ENCODE peak calls at places on chromosomes 3 and 15, in eight cellular contexts. One of them, this sample, is unnamed.

GRCh38 chr3:148146947-148147346 is 550.8 kb upstream of the AGTR1 start:
- DNase-seq in GM20000: no peak
- DNase-seq in HFFc6: no peak
- DNase-seq in AG10803: peak
- DNase-seq in endothelial cell: no peak
- DNase-seq in nephron progenitor cell: no peak
- DNase-seq in ovary: no peak
- DNase-seq in thoracic aorta: no peak
- DNase-seq in this sample: no peak

GRCh38 chr15:88860212-88860611 is 35.1 kb downstream of the HAPLN3 start:
- DNase-seq in thoracic aorta: no peak
- DNase-seq in ovary: no peak
- DNase-seq in HFFc6: no peak
- DNase-seq in nephron progenitor cell: no peak
- DNase-seq in endothelial cell: no peak
- DNase-seq in AG10803: no peak
- DNase-seq in GM20000: no peak
- DNase-seq in this sample: no peak

GRCh38 chr15:70495988-70496387 is 267.4 kb downstream of the UACA start:
- DNase-seq in HFFc6: no peak
- DNase-seq in endothelial cell: no peak
- DNase-seq in ovary: no peak
- DNase-seq in nephron progenitor cell: no peak
- DNase-seq in GM20000: no peak
- DNase-seq in AG10803: no peak
- DNase-seq in thoracic aorta: no peak
- DNase-seq in this sample: no peak

GRCh38 chr3:138031536-138031935 is 21.6 kb downstream of the CLDN18 start:
- DNase-seq in endothelial cell: no peak
- DNase-seq in HFFc6: no peak
- DNase-seq in GM20000: no peak
- DNase-seq in ovary: no peak
- DNase-seq in nephron progenitor cell: no peak
- DNase-seq in thoracic aorta: no peak
- DNase-seq in AG10803: no peak
- DNase-seq in this sample: no peak

GRCh38 chr15:37078000-37078399 is 22.3 kb downstream of the MEIS2 start:
- DNase-seq in endothelial cell: no peak
- DNase-seq in ovary: no peak
- DNase-seq in HFFc6: no peak
- DNase-seq in nephron progenitor cell: no peak
- DNase-seq in GM20000: no peak
- DNase-seq in AG10803: no peak
- DNase-seq in thoracic aorta: no peak
- DNase-seq in this sample: no peak

GRCh38 chr15:90716317-90716975 is 700 bp upstream of the BLM start:
- DNase-seq in AG10803: peak
- DNase-seq in HFFc6: peak
- DNase-seq in thoracic aorta: no peak
- DNase-seq in nephron progenitor cell: no peak
- DNase-seq in endothelial cell: no peak
- DNase-seq in GM20000: no peak
- DNase-seq in ovary: no peak
- DNase-seq in this sample: no peak

GRCh38 chr15:67091073-67091965 is 25.9 kb downstream of the SMAD3 start:
- DNase-seq in thoracic aorta: no peak
- DNase-seq in AG10803: peak
- DNase-seq in HFFc6: peak
- DNase-seq in nephron progenitor cell: no peak
- DNase-seq in ovary: peak
- DNase-seq in endothelial cell: no peak
- DNase-seq in GM20000: peak
- DNase-seq in this sample: peak

GRCh38 chr3:193214445-193214844 is 26.6 kb upstream of the PLAAT1 start:
- DNase-seq in HFFc6: no peak
- DNase-seq in GM20000: no peak
- DNase-seq in thoracic aorta: no peak
- DNase-seq in AG10803: no peak
- DNase-seq in endothelial cell: no peak
- DNase-seq in nephron progenitor cell: no peak
- DNase-seq in ovary: no peak
- DNase-seq in this sample: no peak

GRCh38 chr15:85496146-85496545 is 115.7 kb downstream of the AKAP13 start:
- DNase-seq in HFFc6: no peak
- DNase-seq in thoracic aorta: no peak
- DNase-seq in GM20000: no peak
- DNase-seq in endothelial cell: no peak
- DNase-seq in nephron progenitor cell: no peak
- DNase-seq in AG10803: no peak
- DNase-seq in ovary: no peak
- DNase-seq in this sample: no peak

GRCh38 chr3:53594276-53594675 is 99.9 kb downstream of the CACNA1D start:
- DNase-seq in endothelial cell: no peak
- DNase-seq in GM20000: no peak
- DNase-seq in AG10803: no peak
- DNase-seq in ovary: no peak
- DNase-seq in nephron progenitor cell: no peak
- DNase-seq in HFFc6: no peak
- DNase-seq in thoracic aorta: no peak
- DNase-seq in this sample: no peak

GRCh38 chr3:195178124-195178910 is 92.6 kb downstream of the XXYLT1 start:
- DNase-seq in nephron progenitor cell: no peak
- DNase-seq in GM20000: no peak
- DNase-seq in thoracic aorta: no peak
- DNase-seq in endothelial cell: no peak
- DNase-seq in HFFc6: no peak
- DNase-seq in AG10803: no peak
- DNase-seq in ovary: no peak
- DNase-seq in this sample: no peak

GRCh38 chr15:69434679-69435078 is 17.9 kb upstream of the RPLP1 start:
- DNase-seq in endothelial cell: no peak
- DNase-seq in ovary: no peak
- DNase-seq in HFFc6: no peak
- DNase-seq in GM20000: no peak
- DNase-seq in thoracic aorta: no peak
- DNase-seq in nephron progenitor cell: no peak
- DNase-seq in AG10803: no peak
- DNase-seq in this sample: no peak

GRCh38 chr3:108450444-108450843 is 60.0 kb downstream of the MYH15 start:
- DNase-seq in endothelial cell: no peak
- DNase-seq in GM20000: no peak
- DNase-seq in ovary: no peak
- DNase-seq in thoracic aorta: no peak
- DNase-seq in AG10803: no peak
- DNase-seq in nephron progenitor cell: no peak
- DNase-seq in HFFc6: no peak
- DNase-seq in this sample: no peak

GRCh38 chr3:14890470-14890869 is 56.9 kb upstream of the NR2C2 start:
- DNase-seq in ovary: no peak
- DNase-seq in endothelial cell: no peak
- DNase-seq in thoracic aorta: no peak
- DNase-seq in AG10803: peak
- DNase-seq in nephron progenitor cell: no peak
- DNase-seq in GM20000: no peak
- DNase-seq in HFFc6: no peak
- DNase-seq in this sample: no peak

GRCh38 chr3:55189359-55189801 is 261.5 kb upstream of the LRTM1 start:
- DNase-seq in HFFc6: peak
- DNase-seq in ovary: no peak
- DNase-seq in nephron progenitor cell: no peak
- DNase-seq in thoracic aorta: no peak
- DNase-seq in AG10803: peak
- DNase-seq in endothelial cell: no peak
- DNase-seq in GM20000: no peak
- DNase-seq in this sample: no peak

GRCh38 chr3:21273256-21273999 is 477.6 kb downstream of the ZNF385D start:
- DNase-seq in ovary: no peak
- DNase-seq in HFFc6: peak
- DNase-seq in thoracic aorta: no peak
- DNase-seq in GM20000: no peak
- DNase-seq in nephron progenitor cell: no peak
- DNase-seq in endothelial cell: no peak
- DNase-seq in AG10803: peak
- DNase-seq in this sample: no peak

GRCh38 chr3:165653130-165653778 is 184.0 kb downstream of the BCHE start:
- DNase-seq in GM20000: no peak
- DNase-seq in HFFc6: no peak
- DNase-seq in ovary: no peak
- DNase-seq in endothelial cell: no peak
- DNase-seq in AG10803: no peak
- DNase-seq in nephron progenitor cell: no peak
- DNase-seq in thoracic aorta: no peak
- DNase-seq in this sample: no peak

GRCh38 chr3:149466192-149466591 is 8.3 kb upstream of the TM4SF4 start:
- DNase-seq in AG10803: peak
- DNase-seq in nephron progenitor cell: no peak
- DNase-seq in ovary: peak
- DNase-seq in HFFc6: peak
- DNase-seq in thoracic aorta: no peak
- DNase-seq in GM20000: no peak
- DNase-seq in endothelial cell: no peak
- DNase-seq in this sample: no peak

GRCh38 chr3:192817053-192817452 is 89.7 kb upstream of the FGF12 start:
- DNase-seq in thoracic aorta: no peak
- DNase-seq in nephron progenitor cell: no peak
- DNase-seq in AG10803: peak
- DNase-seq in ovary: no peak
- DNase-seq in HFFc6: peak
- DNase-seq in GM20000: peak
- DNase-seq in endothelial cell: no peak
- DNase-seq in this sample: no peak

GRCh38 chr3:64223809-64224570 is 1.3 kb downstream of the PRICKLE2 start:
- DNase-seq in endothelial cell: no peak
- DNase-seq in thoracic aorta: no peak
- DNase-seq in HFFc6: peak
- DNase-seq in AG10803: peak
- DNase-seq in nephron progenitor cell: no peak
- DNase-seq in ovary: no peak
- DNase-seq in GM20000: no peak
- DNase-seq in this sample: no peak

GRCh38 chr3:64222501-64222900 is 2.8 kb downstream of the PRICKLE2 start:
- DNase-seq in AG10803: no peak
- DNase-seq in nephron progenitor cell: no peak
- DNase-seq in endothelial cell: no peak
- DNase-seq in GM20000: no peak
- DNase-seq in ovary: no peak
- DNase-seq in HFFc6: no peak
- DNase-seq in thoracic aorta: no peak
- DNase-seq in this sample: no peak

GRCh38 chr3:64220161-64220560 is 5.1 kb downstream of the PRICKLE2 start:
- DNase-seq in AG10803: peak
- DNase-seq in GM20000: no peak
- DNase-seq in thoracic aorta: no peak
- DNase-seq in HFFc6: peak
- DNase-seq in endothelial cell: no peak
- DNase-seq in ovary: no peak
- DNase-seq in nephron progenitor cell: no peak
- DNase-seq in this sample: no peak

GRCh38 chr3:64218746-64219145 is 6.5 kb downstream of the PRICKLE2 start:
- DNase-seq in ovary: no peak
- DNase-seq in nephron progenitor cell: no peak
- DNase-seq in AG10803: no peak
- DNase-seq in HFFc6: no peak
- DNase-seq in GM20000: no peak
- DNase-seq in thoracic aorta: no peak
- DNase-seq in endothelial cell: no peak
- DNase-seq in this sample: no peak

GRCh38 chr3:64221564-64222257 is 3.6 kb downstream of the PRICKLE2 start:
- DNase-seq in GM20000: no peak
- DNase-seq in endothelial cell: no peak
- DNase-seq in ovary: no peak
- DNase-seq in thoracic aorta: no peak
- DNase-seq in AG10803: no peak
- DNase-seq in nephron progenitor cell: no peak
- DNase-seq in HFFc6: no peak
- DNase-seq in this sample: no peak
- TF ChIP-seq CTCF in GM20000: no peak
- TF ChIP-seq CTCF in endothelial cell: no peak
- TF ChIP-seq CTCF in ovary: no peak
- TF ChIP-seq CTCF in thoracic aorta: no peak
- TF ChIP-seq CTCF in AG10803: no peak
- TF ChIP-seq CTCF in nephron progenitor cell: no peak
- TF ChIP-seq CTCF in HFFc6: peak
- TF ChIP-seq CTCF in this sample: no peak

GRCh38 chr3:169131695-169132464 is 531.6 kb downstream of the MECOM start:
- DNase-seq in HFFc6: no peak
- DNase-seq in GM20000: no peak
- DNase-seq in AG10803: no peak
- DNase-seq in ovary: no peak
- DNase-seq in endothelial cell: no peak
- DNase-seq in thoracic aorta: no peak
- DNase-seq in nephron progenitor cell: no peak
- DNase-seq in this sample: no peak
- TF ChIP-seq CTCF in HFFc6: no peak
- TF ChIP-seq CTCF in GM20000: no peak
- TF ChIP-seq CTCF in AG10803: no peak
- TF ChIP-seq CTCF in ovary: no peak
- TF ChIP-seq CTCF in endothelial cell: no peak
- TF ChIP-seq CTCF in thoracic aorta: no peak
- TF ChIP-seq CTCF in nephron progenitor cell: no peak
- TF ChIP-seq CTCF in this sample: no peak

GRCh38 chr3:84965141-84965540 is 6.4 kb downstream of the CADM2 start:
- DNase-seq in HFFc6: no peak
- DNase-seq in GM20000: no peak
- DNase-seq in AG10803: no peak
- DNase-seq in nephron progenitor cell: peak
- DNase-seq in endothelial cell: peak
- DNase-seq in thoracic aorta: no peak
- DNase-seq in ovary: no peak
- DNase-seq in this sample: no peak
- TF ChIP-seq CTCF in HFFc6: no peak
- TF ChIP-seq CTCF in GM20000: no peak
- TF ChIP-seq CTCF in AG10803: no peak
- TF ChIP-seq CTCF in nephron progenitor cell: peak
- TF ChIP-seq CTCF in endothelial cell: no peak
- TF ChIP-seq CTCF in thoracic aorta: no peak
- TF ChIP-seq CTCF in ovary: no peak
- TF ChIP-seq CTCF in this sample: no peak

GRCh38 chr3:190517696-190518095 is 3.8 kb downstream of the IL1RAP start:
- DNase-seq in nephron progenitor cell: no peak
- DNase-seq in endothelial cell: no peak
- DNase-seq in AG10803: peak
- DNase-seq in HFFc6: peak
- DNase-seq in GM20000: no peak
- DNase-seq in ovary: no peak
- DNase-seq in thoracic aorta: no peak
- DNase-seq in this sample: no peak

GRCh38 chr3:190516416-190516815 is 2.5 kb downstream of the IL1RAP start:
- DNase-seq in thoracic aorta: no peak
- DNase-seq in ovary: no peak
- DNase-seq in HFFc6: no peak
- DNase-seq in GM20000: no peak
- DNase-seq in endothelial cell: no peak
- DNase-seq in AG10803: peak
- DNase-seq in nephron progenitor cell: no peak
- DNase-seq in this sample: no peak

GRCh38 chr3:190514163-190515153 is 573 bp downstream of the IL1RAP start:
- DNase-seq in ovary: peak
- DNase-seq in GM20000: peak
- DNase-seq in HFFc6: peak
- DNase-seq in thoracic aorta: no peak
- DNase-seq in endothelial cell: peak
- DNase-seq in AG10803: peak
- DNase-seq in nephron progenitor cell: peak
- DNase-seq in this sample: peak

GRCh38 chr3:190512666-190513065 is 1.2 kb upstream of the IL1RAP start:
- DNase-seq in HFFc6: no peak
- DNase-seq in endothelial cell: no peak
- DNase-seq in nephron progenitor cell: no peak
- DNase-seq in GM20000: no peak
- DNase-seq in ovary: no peak
- DNase-seq in thoracic aorta: no peak
- DNase-seq in AG10803: no peak
- DNase-seq in this sample: no peak

GRCh38 chr3:190513409-190514162 is at the start of gene IL1RAP:
- DNase-seq in GM20000: peak
- DNase-seq in thoracic aorta: peak
- DNase-seq in AG10803: peak
- DNase-seq in nephron progenitor cell: peak
- DNase-seq in ovary: peak
- DNase-seq in endothelial cell: peak
- DNase-seq in HFFc6: peak
- DNase-seq in this sample: peak
- TF ChIP-seq CTCF in GM20000: peak
- TF ChIP-seq CTCF in thoracic aorta: peak
- TF ChIP-seq CTCF in AG10803: no peak
- TF ChIP-seq CTCF in nephron progenitor cell: peak
- TF ChIP-seq CTCF in ovary: peak
- TF ChIP-seq CTCF in endothelial cell: peak
- TF ChIP-seq CTCF in HFFc6: peak
- TF ChIP-seq CTCF in this sample: peak

This sample was measured in GM10248.